ENCODE peak calls at places on chromosomes 12 and 14, in four cellular contexts. J is nephron progenitor cell, U is AG09309, B is H7. O is an unnamed sample.

GRCh38 chr12:124588689-124589318 is 21.4 kb upstream of the NCOR2 start:
- DNase-seq in U (no peak), J (no peak), B (no peak), O (peak; percentile 80)

GRCh38 chr14:80805136-80805535 is 136.4 kb downstream of the CEP128 start:
- DNase-seq in U (no peak), J (no peak), B (no peak), O (no peak)

GRCh38 chr14:38553586-38553985 is 297.7 kb upstream of the CLEC14A start:
- DNase-seq in B (no peak), J (no peak), U (peak; percentile 84), O (no peak)

GRCh38 chr12:25135531-25136154 is 59.3 kb downstream of the DNAI7 start:
- DNase-seq in J (peak; percentile 4), B (no peak), U (no peak), O (no peak)

GRCh38 chr12:127548123-127548553 is 718.8 kb upstream of the TMEM132C start:
- DNase-seq in B (no peak), U (peak; percentile 68), J (no peak), O (no peak)

GRCh38 chr14:43215524-43215923 is 1291.6 kb downstream of the FSCB start:
- DNase-seq in J (no peak), B (no peak), U (no peak), O (no peak)

GRCh38 chr14:36069535-36069900 is 107.0 kb downstream of the PTCSC3 start:
- DNase-seq in B (peak; percentile 51), J (peak; percentile 43), U (no peak), O (no peak)

GRCh38 chr14:36661506-36662257 is at the start of gene PAX9:
- DNase-seq in U (peak; percentile 42), B (peak; percentile 96), J (peak; percentile 92), O (no peak)

GRCh38 chr14:101502761-101503392 is 58.4 kb upstream of the DIO3 start:
- DNase-seq in B (peak; percentile 35), U (no peak), J (no peak), O (no peak)

GRCh38 chr12:72564120-72564519 is 291.9 kb downstream of the TRHDE start:
- DNase-seq in U (no peak), J (no peak), B (no peak), O (no peak)

GRCh38 chr14:73338551-73338950 is 101.2 kb downstream of the PAPLN start:
- DNase-seq in J (no peak), U (no peak), B (no peak), O (no peak)

GRCh38 chr12:18718462-18718861 is 19.4 kb downstream of the PLCZ1 start:
- DNase-seq in B (no peak), J (no peak), U (no peak), O (no peak)

O was measured in CD14-positive monocyte.